ENCODE peak calls at places on chromosomes 4 and X, in nine cellular contexts. V, X, M, Z, Y, D, C, O and T are unnamed samples.
A peak's percentile ranks its signal among the peaks of the same experiment; 100 is the strongest.

GRCh38 chrX:1355131-1355799 is 18.7 kb downstream of the IL3RA start:
- DNase-seq in D (peak; percentile 80), Z (no peak), M (no peak), X (peak; percentile 13), V (no peak), Y (no peak), O (no peak), C (no peak), T (no peak)

GRCh38 chr4:5569451-5569850 is 138.9 kb downstream of the EVC2 start:
- DNase-seq in C (no peak), X (no peak), O (no peak), D (no peak), M (no peak), Z (no peak), V (no peak), Y (no peak), T (no peak)

GRCh38 chrX:149539283-149540132 is 1.3 kb upstream of the EOLA1 start:
- DNase-seq in D (peak; percentile 94), X (peak; percentile 94), M (peak; percentile 85), C (peak; percentile 92), Y (peak; percentile 86), O (peak; percentile 92), V (peak; percentile 88), Z (peak; percentile 91), T (peak; percentile 74)

GRCh38 chr4:7217453-7218310 is 25.3 kb downstream of the SORCS2 start:
- DNase-seq in O (peak; percentile 85), V (peak; percentile 91), M (no peak), X (no peak), Y (no peak), Z (no peak), C (no peak), D (no peak), T (no peak)

GRCh38 chr4:78776031-78776728 is at the start of gene BMP2K:
- DNase-seq in D (peak; percentile 89), Y (peak; percentile 70), C (peak; percentile 73), X (peak; percentile 89), V (peak; percentile 62), O (peak; percentile 96), Z (peak; percentile 46), M (peak; percentile 72), T (peak; percentile 50)

GRCh38 chr4:27442146-27442545 is 581.5 kb downstream of the STIM2 start:
- DNase-seq in X (no peak), O (no peak), V (peak; percentile 53), M (no peak), C (no peak), D (no peak), Y (no peak), Z (no peak), T (no peak)

GRCh38 chrX:47179221-47179927 is 14.3 kb upstream of the UBA1 start:
- DNase-seq in X (peak; percentile 84), Z (peak; percentile 66), O (no peak), M (no peak), Y (no peak), D (no peak), C (no peak), V (peak; percentile 55), T (peak; percentile 53)

GRCh38 chr4:3047464-3048286 is 26.7 kb downstream of the HTT-AS start:
- DNase-seq in Z (peak; percentile 48), O (no peak), M (peak; percentile 56), X (peak; percentile 86), Y (no peak), C (peak; percentile 41), D (peak; percentile 86), V (peak; percentile 64), T (peak; percentile 71)

GRCh38 chr4:128513664-128514484 is 226.3 kb upstream of the PGRMC2 start:
- DNase-seq in V (no peak), M (no peak), Y (no peak), C (peak; percentile 83), X (no peak), O (no peak), D (no peak), Z (no peak), T (no peak)

GRCh38 chr4:1081689-1082040 is 31.7 kb downstream of the RNF212 start:
- DNase-seq in Y (no peak), V (no peak), C (peak; percentile 66), O (no peak), D (peak; percentile 20), Z (no peak), M (no peak), X (no peak), T (no peak)

GRCh38 chr4:185096032-185096653 is 46.9 kb upstream of the SLC25A4 start:
- DNase-seq in D (no peak), C (peak; percentile 69), X (no peak), M (peak; percentile 37), O (no peak), V (peak; percentile 55), Y (no peak), Z (peak; percentile 13), T (no peak)

GRCh38 chrX:68831405-68832100 is 2.7 kb downstream of the EFNB1 start:
- DNase-seq in V (no peak), O (no peak), D (peak; percentile 26), C (no peak), M (no peak), Z (no peak), X (no peak), Y (no peak), T (no peak)

GRCh38 chr4:27318740-27319139 is 458.1 kb downstream of the STIM2 start:
- DNase-seq in C (peak; percentile 12), V (peak; percentile 54), O (no peak), Y (no peak), M (no peak), Z (peak; percentile 12), X (no peak), D (peak; percentile 80), T (peak; percentile 41)

GRCh38 chr4:128565565-128566186 is 243.8 kb upstream of the JADE1 start:
- DNase-seq in C (peak; percentile 55), Y (no peak), V (peak; percentile 46), O (no peak), M (no peak), D (peak; percentile 83), Z (no peak), X (peak; percentile 56), T (no peak)

GRCh38 chrX:140514554-140514953 is 9.7 kb upstream of the SOX3 start:
- DNase-seq in X (no peak), Z (no peak), M (no peak), V (no peak), D (no peak), C (no peak), O (no peak), Y (no peak), T (no peak)

GRCh38 chr4:184409911-184410692 is 64.2 kb downstream of the IRF2 start:
- DNase-seq in X (no peak), Z (no peak), D (no peak), V (no peak), M (no peak), C (no peak), Y (no peak), O (no peak), T (no peak)

GRCh38 chr4:123940604-123941003 is 544.0 kb downstream of the SPRY1 start:
- DNase-seq in M (no peak), D (no peak), O (no peak), C (no peak), Z (no peak), Y (no peak), V (no peak), X (no peak), T (no peak)

GRCh38 chrX:41723821-41724220 is at the start of gene GPR82:
- DNase-seq in C (no peak), M (no peak), X (no peak), V (no peak), O (no peak), Y (no peak), D (no peak), Z (no peak), T (no peak)

GRCh38 chr4:48194986-48195773 is 61.1 kb upstream of the TXK start:
- DNase-seq in D (no peak), C (peak; percentile 63), O (no peak), V (no peak), Z (no peak), M (no peak), X (no peak), Y (no peak), T (no peak)

GRCh38 chr4:108166038-108166437 is 2.7 kb downstream of the LEF1 start:
- DNase-seq in Z (no peak), C (no peak), O (no peak), Y (no peak), M (no peak), D (no peak), V (no peak), X (no peak), T (no peak)

DNA sequence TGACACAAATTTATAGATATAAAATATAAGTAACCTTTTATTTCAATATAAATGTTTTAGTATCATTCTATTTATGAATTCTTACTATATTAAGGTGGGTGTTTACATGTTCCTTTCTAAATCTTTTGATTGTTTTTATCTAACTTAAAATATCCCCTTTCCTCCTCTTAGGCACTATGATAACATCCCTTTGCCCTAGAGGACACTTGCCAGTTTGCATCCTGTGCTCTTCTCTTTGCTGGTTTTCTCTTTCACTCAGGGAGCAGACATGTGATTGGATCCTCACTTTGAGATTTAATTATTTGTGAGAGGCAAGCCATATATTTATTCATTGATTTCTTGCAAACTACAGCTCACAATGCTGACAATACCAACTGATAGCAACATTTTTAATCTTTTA is 16.2 kb downstream of the LRIT3 start:
- DNase-seq in X (no peak), V (no peak), C (no peak), Z (no peak), Y (no peak), O (no peak), D (no peak), M (no peak), T (no peak)
- TF ChIP-seq CTCF in X (no peak), V (no peak), C (no peak), Z (no peak), Y (no peak), O (no peak), D (peak; percentile 46), M (no peak), T (no peak)

GRCh38 chrX:29065477-29065876 is 478.2 kb downstream of the IL1RAPL1 start:
- DNase-seq in C (no peak), Z (no peak), Y (no peak), M (no peak), V (no peak), X (no peak), O (no peak), D (no peak), T (no peak)
- TF ChIP-seq CTCF in C (no peak), Z (no peak), Y (no peak), M (no peak), V (no peak), X (no peak), O (no peak), D (no peak), T (no peak)

DNA sequence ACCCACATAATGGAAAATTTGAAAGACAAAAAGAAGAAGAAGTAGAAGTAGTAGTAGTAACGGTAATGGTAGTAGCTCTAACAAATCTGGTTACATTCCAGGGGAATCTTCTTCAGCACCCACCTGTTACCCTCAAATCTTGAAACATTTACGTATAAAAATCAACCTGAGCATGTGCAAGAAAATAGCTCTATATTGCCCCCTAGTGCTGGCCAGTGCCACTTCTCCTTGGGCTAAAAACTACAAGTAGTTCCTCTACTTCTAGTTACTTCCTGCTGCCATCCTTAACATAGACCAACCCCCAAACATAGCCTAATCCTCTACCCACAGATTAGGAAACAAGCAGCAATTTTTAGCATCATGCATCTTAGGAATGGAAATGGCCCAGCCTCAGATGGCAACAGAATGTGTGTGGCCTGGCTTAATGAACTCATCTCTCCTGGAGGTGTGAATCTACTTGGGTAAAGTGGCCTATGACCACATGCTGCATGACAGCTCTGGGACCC is 3.1 kb downstream of the PDGFC start:
- DNase-seq in C (peak; percentile 89), Z (peak; percentile 86), D (peak; percentile 57), V (peak; percentile 81), Y (no peak), X (peak; percentile 61), M (peak; percentile 55), O (no peak), T (no peak)
- TF ChIP-seq CTCF in C (peak; percentile 92), Z (peak; percentile 93), D (peak; percentile 88), V (peak; percentile 78), Y (peak; percentile 92), X (peak; percentile 84), M (peak; percentile 79), O (peak; percentile 69), T (peak; percentile 84)

GRCh38 chr4:168923526-168924194 is 86.4 kb downstream of the CBR4 start:
- DNase-seq in Z (peak; percentile 49), O (no peak), M (peak; percentile 55), D (peak; percentile 62), X (no peak), Y (no peak), V (peak; percentile 74), C (peak; percentile 88), T (peak; percentile 67)
- TF ChIP-seq CTCF in Z (peak; percentile 90), O (peak; percentile 72), M (peak; percentile 77), D (peak; percentile 83), X (peak; percentile 74), Y (peak; percentile 94), V (peak; percentile 80), C (peak; percentile 82), T (peak; percentile 90)